ENCODE peak calls at places on chromosomes 3 and 15, in seven cellular contexts. Y, K, L, U, I, B and E are unnamed samples.

GRCh38 chr15:62541250-62541649 is 376.2 kb upstream of the C2CD4B start:
- DNase-seq in Y (no peak), K (no peak), L (no peak), U (no peak), I (no peak), B (no peak), E (no peak)

GRCh38 chr3:52144034-52144795 is 10.0 kb downstream of the POC1A start:
- DNase-seq in Y (no peak), K (peak), L (peak), U (peak), I (peak), B (peak), E (peak)

GRCh38 chr3:18194431-18194830 is 230.7 kb downstream of the SATB1 start:
- DNase-seq in Y (no peak), K (no peak), L (no peak), U (no peak), I (no peak), B (peak), E (no peak)

GRCh38 chr15:80749589-80749988 is 29.6 kb upstream of the CEMIP start:
- DNase-seq in Y (no peak), K (no peak), L (no peak), U (no peak), I (no peak), B (no peak), E (no peak)

GRCh38 chr15:65952425-65953053 is 83.2 kb downstream of the RAB11A start:
- DNase-seq in Y (no peak), K (peak), L (peak), U (peak), I (no peak), B (peak), E (no peak)

GRCh38 chr3:108125550-108126071 is 34.8 kb upstream of the CD47 start:
- DNase-seq in Y (no peak), K (no peak), L (no peak), U (peak), I (peak), B (no peak), E (peak)

GRCh38 chr15:63491116-63491817 is 13.1 kb upstream of the USP3 start:
- DNase-seq in Y (no peak), K (no peak), L (no peak), U (no peak), I (no peak), B (no peak), E (no peak)

GRCh38 chr3:124230432-124230831 is 238.5 kb upstream of the ROPN1 start:
- DNase-seq in Y (no peak), K (no peak), L (no peak), U (no peak), I (no peak), B (no peak), E (no peak)

GRCh38 chr3:177960014-177960413 is 576.2 kb upstream of the KCNMB2 start:
- DNase-seq in Y (no peak), K (peak), L (no peak), U (no peak), I (no peak), B (peak), E (no peak)

GRCh38 chr3:142886938-142887337 is 1.9 kb downstream of the PCOLCE2 start:
- DNase-seq in Y (no peak), K (peak), L (no peak), U (no peak), I (no peak), B (peak), E (no peak)

GRCh38 chr3:60053518-60054265 is 1003.9 kb upstream of the CFAP20DC start:
- DNase-seq in Y (no peak), K (peak), L (no peak), U (no peak), I (no peak), B (peak), E (no peak)

GRCh38 chr3:129461022-129461421 is 21.0 kb downstream of the IFT122 start:
- DNase-seq in Y (no peak), K (peak), L (no peak), U (no peak), I (no peak), B (peak), E (no peak)

GRCh38 chr3:95271330-95271729 is 1208.5 kb downstream of the NSUN3 start:
- DNase-seq in Y (no peak), K (no peak), L (no peak), U (no peak), I (no peak), B (no peak), E (no peak)

GRCh38 chr3:197711973-197712707 is 24.6 kb downstream of the RUBCN start:
- DNase-seq in Y (no peak), K (peak), L (peak), U (peak), I (peak), B (peak), E (peak)

GRCh38 chr3:10977864-10978510 is 14.6 kb upstream of the SLC6A1 start:
- DNase-seq in Y (no peak), K (peak), L (no peak), U (peak), I (no peak), B (no peak), E (no peak)

GRCh38 chr3:32435911-32436815 is 44.5 kb downstream of the CMTM7 start:
- DNase-seq in Y (no peak), K (no peak), L (no peak), U (no peak), I (peak), B (no peak), E (no peak)

GRCh38 chr3:135992072-135992471 is 26.5 kb downstream of the PPP2R3A start:
- DNase-seq in Y (no peak), K (peak), L (no peak), U (no peak), I (no peak), B (peak), E (no peak)

GRCh38 chr3:146065573-146066006 is 95.4 kb downstream of the PLOD2 start:
- DNase-seq in Y (no peak), K (peak), L (no peak), U (peak), I (no peak), B (peak), E (peak)

GRCh38 chr3:12222765-12223485 is 64.2 kb upstream of the TIMP4 start:
- DNase-seq in Y (no peak), K (no peak), L (no peak), U (no peak), I (no peak), B (peak), E (no peak)

GRCh38 chr3:107752202-107752990 is 229.6 kb downstream of the BBX start:
- DNase-seq in Y (peak), K (peak), L (no peak), U (peak), I (no peak), B (peak), E (no peak)

GRCh38 chr15:57566840-57567239 is 24.9 kb upstream of the MYZAP start:
- DNase-seq in Y (no peak), K (no peak), L (no peak), U (no peak), I (no peak), B (no peak), E (no peak)

GRCh38 chr3:69770976-69771634 is 31.8 kb downstream of the MITF start:
- DNase-seq in Y (no peak), K (no peak), L (no peak), U (no peak), I (no peak), B (peak), E (no peak)

GRCh38 chr3:29721789-29722188 is 440.9 kb downstream of the RBMS3 start:
- DNase-seq in Y (no peak), K (no peak), L (no peak), U (no peak), I (no peak), B (no peak), E (no peak)

GRCh38 chr3:178485756-178486155 is 50.5 kb upstream of the KCNMB2 start:
- DNase-seq in Y (no peak), K (peak), L (no peak), U (no peak), I (no peak), B (peak), E (no peak)

GRCh38 chr15:70214266-70214665 is 116.5 kb upstream of the TLE3 start:
- DNase-seq in Y (no peak), K (no peak), L (no peak), U (no peak), I (no peak), B (no peak), E (no peak)

GRCh38 chr3:56911363-56911762 is 109.6 kb upstream of the ARHGEF3 start:
- DNase-seq in Y (no peak), K (no peak), L (no peak), U (no peak), I (no peak), B (peak), E (no peak)

GRCh38 chr3:66715806-66716205 is 215.0 kb upstream of the LRIG1 start:
- DNase-seq in Y (no peak), K (no peak), L (no peak), U (no peak), I (no peak), B (no peak), E (no peak)

GRCh38 chr3:100144255-100144866 is 30.1 kb upstream of the FILIP1L start:
- DNase-seq in Y (no peak), K (no peak), L (peak), U (no peak), I (no peak), B (no peak), E (no peak)

GRCh38 chr3:187567741-187568140 is 102.5 kb downstream of the SST start:
- DNase-seq in Y (no peak), K (peak), L (no peak), U (no peak), I (no peak), B (peak), E (no peak)

GRCh38 chr3:78888650-78889049 is 879.1 kb downstream of the ROBO1 start:
- DNase-seq in Y (no peak), K (no peak), L (no peak), U (no peak), I (no peak), B (no peak), E (no peak)

GRCh38 chr3:11900844-11901243 is 54.2 kb upstream of the TAMM41 start:
- DNase-seq in Y (no peak), K (no peak), L (no peak), U (no peak), I (no peak), B (no peak), E (no peak)

GRCh38 chr15:74156678-74157411 is 16.7 kb upstream of the ISLR start:
- DNase-seq in Y (no peak), K (peak), L (peak), U (no peak), I (no peak), B (no peak), E (no peak)